ENCODE peak calls at places on chromosomes 4 and X, in five cellular contexts. D is K562, Y is H1, E is WTC11, B is GM12878. C is an unnamed sample.

GRCh38 chrX:13059676-13060499 is 15.5 kb upstream of the FAM9C start:
- DNase-seq in D (peak), Y (no peak), E (no peak), B (no peak), C (no peak)

GRCh38 chr4:56276547-56276946 is 110.7 kb downstream of the AASDH start:
- DNase-seq in E (no peak), Y (no peak), D (no peak), B (no peak), C (no peak)

GRCh38 chr4:185204238-185204910 is 574 bp upstream of the CFAP97 start:
- DNase-seq in E (no peak), D (no peak), B (no peak), Y (no peak), C (no peak)

GRCh38 chrX:130024127-130024526 is 41.7 kb downstream of the BCORL1 start:
- DNase-seq in E (peak), D (peak), B (peak), Y (peak), C (no peak)

GRCh38 chr4:113784497-113785254 is 23.1 kb upstream of the CAMK2D start:
- DNase-seq in E (no peak), D (no peak), B (no peak), Y (no peak), C (peak)

GRCh38 chr4:10457255-10457801 is at the start of gene ZNF518B:
- DNase-seq in Y (no peak), E (peak), B (no peak), D (peak), C (no peak)

GRCh38 chr4:76781698-76782595 is 116.0 kb downstream of the SOWAHB start:
- DNase-seq in B (peak), D (no peak), E (no peak), Y (no peak), C (peak)

GRCh38 chr4:187307131-187307530 is 583.5 kb upstream of the FAT1 start:
- DNase-seq in Y (no peak), B (no peak), D (no peak), E (no peak), C (no peak)

GRCh38 chr4:6999172-7000086 is 43.7 kb upstream of the TADA2B start:
- DNase-seq in D (peak), B (no peak), Y (no peak), E (no peak), C (no peak)

GRCh38 chrX:103774070-103774642 is 2.5 kb upstream of the PLP1 start:
- DNase-seq in B (no peak), Y (no peak), E (no peak), D (no peak), C (peak)

GRCh38 chr4:26197018-26197779 is 123.6 kb upstream of the RBPJ start:
- DNase-seq in B (peak), E (no peak), Y (no peak), D (no peak), C (no peak)

GRCh38 chr4:86306816-86307215 is 53.0 kb downstream of the MAPK10 start:
- DNase-seq in D (no peak), Y (no peak), E (no peak), B (no peak), C (no peak)

GRCh38 chr4:124279741-124280140 is 432.8 kb downstream of the ANKRD50 start:
- DNase-seq in D (no peak), Y (no peak), E (no peak), B (no peak), C (no peak)

GRCh38 chr4:21452931-21453330 is 495.6 kb downstream of the KCNIP4 start:
- DNase-seq in E (no peak), B (no peak), D (no peak), Y (no peak), C (no peak)

GRCh38 chrX:107153005-107153404 is 34.4 kb upstream of the RBM41 start:
- DNase-seq in B (no peak), E (no peak), Y (no peak), D (peak), C (no peak)

GRCh38 chrX:22526339-22526738 is 253.6 kb downstream of the CBLL2 start:
- DNase-seq in B (peak), E (no peak), Y (no peak), D (no peak), C (no peak)

GRCh38 chrX:17597836-17598434 is 139.4 kb upstream of the SCML1 start:
- DNase-seq in D (no peak), B (no peak), Y (no peak), E (no peak), C (no peak)

GRCh38 chr4:40719008-40719623 is 30.6 kb upstream of the NSUN7 start:
- DNase-seq in Y (no peak), B (peak), D (no peak), E (no peak), C (peak)

GRCh38 chrX:130118941-130119640 is 8.8 kb upstream of the ELF4 start:
- DNase-seq in B (no peak), E (no peak), Y (no peak), D (no peak), C (no peak)

GRCh38 chr4:175536852-175537453 is 275.1 kb downstream of the GPM6A start:
- DNase-seq in B (peak), Y (peak), E (no peak), D (peak), C (peak)

GRCh38 chr4:119510750-119511149 is 117.9 kb downstream of the PDE5A start:
- DNase-seq in Y (no peak), E (no peak), D (no peak), B (no peak), C (no peak)

GRCh38 chr4:140266958-140267568 is 106.4 kb upstream of the SCOC start:
- DNase-seq in D (no peak), B (no peak), Y (no peak), E (no peak), C (no peak)

GRCh38 chrX:110210417-110211139 is 107.3 kb downstream of the AMMECR1 start:
- DNase-seq in D (peak), E (no peak), B (no peak), Y (no peak), C (peak)

GRCh38 chr4:5654791-5655190 is 53.6 kb downstream of the EVC2 start:
- DNase-seq in E (no peak), Y (no peak), D (no peak), B (no peak), C (no peak)

GRCh38 chr4:82123934-82124333 is 249.9 kb downstream of the HNRNPD start:
- DNase-seq in E (no peak), B (no peak), D (no peak), Y (peak), C (no peak)

GRCh38 chr4:82741188-82741587 is 57.4 kb downstream of the SCD5 start:
- DNase-seq in E (no peak), D (no peak), B (no peak), Y (no peak), C (peak)

GRCh38 chr4:2799444-2799911 is 6.6 kb downstream of the SH3BP2 start:
- DNase-seq in D (no peak), E (no peak), Y (no peak), B (no peak), C (no peak)

GRCh38 chr4:14339715-14340114 is 662.6 kb upstream of the CPEB2 start:
- DNase-seq in B (no peak), Y (no peak), E (no peak), D (no peak), C (no peak)

GRCh38 chr4:14335872-14336271 is 666.4 kb upstream of the CPEB2 start:
- DNase-seq in E (no peak), D (no peak), Y (no peak), B (no peak), C (no peak)

GRCh38 chr4:14336656-14337055 is 665.6 kb upstream of the CPEB2 start:
- DNase-seq in D (no peak), E (no peak), B (no peak), Y (no peak), C (no peak)

GRCh38 chr4:14338866-14339265 is 663.4 kb upstream of the CPEB2 start:
- DNase-seq in Y (no peak), D (no peak), E (no peak), B (no peak), C (no peak)

GRCh38 chr4:14338206-14338605 is 664.1 kb upstream of the CPEB2 start:
- DNase-seq in E (no peak), D (no peak), B (no peak), Y (no peak), C (no peak)
- TF ChIP-seq ATF2 in E (no peak), D (no peak), B (no peak), Y (no peak), C (no peak)

DNA sequence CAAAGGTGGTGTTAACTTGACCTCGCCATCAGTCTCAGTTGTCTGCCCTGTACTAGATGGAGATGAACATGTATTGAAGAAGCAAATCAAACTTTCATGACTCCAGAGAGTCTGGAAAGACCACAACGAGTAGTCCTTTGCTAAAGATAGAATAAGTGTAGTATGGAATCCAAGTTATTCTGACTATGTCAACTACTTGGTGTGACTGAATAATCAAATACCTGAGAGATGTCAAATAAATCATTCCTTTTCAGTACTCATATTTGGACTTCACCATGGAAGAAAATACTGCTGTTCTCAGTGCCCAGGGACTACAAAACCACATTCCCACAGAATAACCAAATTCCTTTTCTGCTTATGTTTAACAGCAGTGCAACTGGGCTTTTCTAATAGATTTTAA is 161.2 kb upstream of the SPRY1 start:
- DNase-seq in Y (no peak), B (no peak), D (no peak), E (no peak), C (no peak)
- TF ChIP-seq ATF2 in Y (no peak), B (no peak), D (no peak), E (no peak), C (no peak)

GRCh38 chrX:149073464-149073863 is 431.6 kb downstream of the IDS start:
- DNase-seq in D (no peak), E (no peak), Y (no peak), B (no peak), C (no peak)
- TF ChIP-seq ATF2 in D (no peak), E (no peak), Y (no peak), B (no peak), C (no peak)

DNA sequence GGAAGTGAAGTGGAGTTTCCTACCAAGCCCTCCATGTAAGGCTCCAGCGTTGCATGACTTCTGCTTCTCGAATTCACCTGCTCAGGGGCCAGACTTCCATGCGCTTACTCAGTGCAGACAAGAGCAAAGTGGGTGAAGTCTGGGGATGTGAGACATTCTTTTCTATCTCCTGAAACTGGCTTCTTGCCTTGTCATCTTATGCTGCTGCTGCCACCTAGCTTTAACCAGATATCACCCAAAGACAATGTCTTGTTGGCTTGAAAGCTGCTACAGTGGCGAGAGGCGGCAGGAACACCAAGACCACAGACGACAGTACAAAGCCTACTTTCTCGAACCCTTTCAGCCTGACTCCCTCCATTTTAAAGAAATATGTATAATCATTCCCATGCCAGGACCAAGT is 103.6 kb upstream of the ADGRG2 start:
- DNase-seq in Y (no peak), D (no peak), B (no peak), E (peak), C (no peak)
- TF ChIP-seq ATF2 in Y (no peak), D (no peak), B (no peak), E (no peak), C (no peak)

GRCh38 chr4:127618427-127618826 is 14.3 kb upstream of the INTU start:
- DNase-seq in B (no peak), E (no peak), D (no peak), Y (no peak), C (no peak)

GRCh38 chr4:127624176-127624575 is 8.6 kb upstream of the INTU start:
- DNase-seq in D (no peak), B (no peak), E (no peak), Y (no peak), C (no peak)

GRCh38 chr4:127623755-127624087 is 9.0 kb upstream of the INTU start:
- DNase-seq in B (no peak), Y (no peak), E (no peak), D (no peak), C (no peak)

GRCh38 chr4:127622621-127622922 is 10.2 kb upstream of the INTU start:
- DNase-seq in Y (peak), B (no peak), D (no peak), E (peak), C (no peak)

GRCh38 chr4:127622923-127623754 is 9.6 kb upstream of the INTU start:
- DNase-seq in Y (no peak), E (peak), D (no peak), B (no peak), C (peak)
- TF ChIP-seq ATF2 in Y (no peak), E (no peak), D (no peak), B (no peak), C (no peak)

DNA sequence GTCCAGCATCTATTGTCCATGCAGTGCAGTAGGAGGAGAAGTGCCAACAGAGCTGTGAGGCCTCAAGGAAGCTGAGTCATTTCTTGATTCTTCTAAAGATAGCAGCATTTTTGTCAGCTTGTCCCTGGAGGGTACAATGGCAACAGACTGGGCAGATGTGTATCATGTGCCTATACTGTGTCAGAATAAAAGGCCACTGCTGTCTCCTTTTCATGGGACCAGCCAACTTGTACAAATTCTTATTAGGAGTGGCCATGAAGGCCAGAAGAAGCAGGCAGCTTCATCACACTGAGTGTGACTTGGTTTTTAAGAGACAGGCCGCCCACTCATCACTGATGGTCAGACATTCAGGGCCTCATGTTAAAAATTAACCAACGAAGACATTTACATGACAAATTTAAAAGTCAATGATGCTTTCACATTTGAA is 185.0 kb upstream of the FAM241A start:
- DNase-seq in E (no peak), D (no peak), B (peak), Y (no peak), C (no peak)
- TF ChIP-seq ATF2 in E (no peak), D (no peak), B (no peak), Y (no peak), C (no peak)